ENCODE peak calls at places on chromosomes 1 and 21, in four cellular contexts. F, Q, E and Z are unnamed samples.
A peak's percentile ranks its signal among the peaks of the same experiment; 100 is the strongest.

GRCh38 chr1:19504796-19505693 is 19.7 kb upstream of the CAPZB start:
- DNase-seq in F (no peak), Q (no peak), E (peak; percentile 37), Z (no peak)

GRCh38 chr1:54800899-54801759 is at the start of gene TTC22:
- DNase-seq in F (no peak), Q (peak; percentile 86), E (peak; percentile 69), Z (peak; percentile 88)

GRCh38 chr1:10824821-10825540 is 28.5 kb upstream of the CASZ1 start:
- DNase-seq in F (no peak), Q (no peak), E (no peak), Z (no peak)

GRCh38 chr1:59180715-59181114 is 116.2 kb upstream of the FGGY start:
- DNase-seq in F (no peak), Q (no peak), E (no peak), Z (no peak)

GRCh38 chr1:203135636-203136305 is 8.2 kb downstream of the ADORA1 start:
- DNase-seq in F (no peak), Q (peak; percentile 42), E (no peak), Z (no peak)

GRCh38 chr1:41733725-41734124 is 185.0 kb downstream of the HIVEP3 start:
- DNase-seq in F (no peak), Q (no peak), E (no peak), Z (no peak)

GRCh38 chr21:27024971-27025370 is 58.1 kb upstream of the ADAMTS5 start:
- DNase-seq in F (no peak), Q (no peak), E (no peak), Z (no peak)

GRCh38 chr1:220527279-220528048 is 472 bp upstream of the MARK1 start:
- DNase-seq in F (no peak), Q (no peak), E (peak; percentile 38), Z (peak; percentile 29)